ENCODE peak calls at places on chromosomes 11 and 22, in nine cellular contexts. P is activated effector memory CD4-positive, alpha-beta T cell treated with anti-CD3 and anti-CD28 coated beads, Interleukin-2, amount 50 U/mL, for 16 hours; O is GM20000; H is sigmoid colon; Z is NCI-H460; N is T follicular helper cell; T is PC-3; X is fibroblast of the aortic adventitia; D is lower leg skin. I is an unnamed sample.
A peak's percentile ranks its signal among the peaks of the same experiment; 100 is the strongest.

GRCh38 chr22:45970709-45971388 is 6.1 kb downstream of the WNT7B start:
- DNase-seq in N (no peak), H (no peak), O (no peak), P (no peak), Z (no peak), D (no peak), X (no peak), T (no peak), I (peak; percentile 32)

GRCh38 chr11:61020706-61021235 is 49.3 kb downstream of the CD6 start:
- DNase-seq in D (no peak), P (peak; percentile 63), H (no peak), Z (no peak), N (no peak), O (no peak), T (no peak), X (no peak), I (no peak)

GRCh38 chr11:83156150-83156995 is 558 bp upstream of the PCF11 start:
- DNase-seq in N (peak; percentile 98), P (peak; percentile 98), T (peak; percentile 100), O (no peak), Z (peak; percentile 99), X (peak; percentile 100), H (peak; percentile 100), D (peak; percentile 100), I (peak; percentile 100)

GRCh38 chr22:41147722-41148121 is 55.3 kb downstream of the EP300 start:
- DNase-seq in P (no peak), Z (no peak), N (no peak), D (no peak), O (no peak), X (no peak), H (no peak), T (no peak), I (no peak)

GRCh38 chr11:118536726-118537125 is 5.7 kb downstream of the TMEM25 start:
- DNase-seq in X (no peak), T (no peak), P (no peak), D (no peak), H (no peak), N (no peak), O (no peak), Z (no peak), I (no peak)

GRCh38 chr11:111846063-111846462 is 25.3 kb downstream of the ALG9 start:
- DNase-seq in X (peak; percentile 27), D (no peak), N (no peak), P (no peak), O (no peak), Z (no peak), T (peak; percentile 87), H (no peak), I (peak; percentile 54)

GRCh38 chr11:104570088-104570701 is 328.1 kb downstream of the CASP12 start:
- DNase-seq in D (no peak), T (peak; percentile 84), H (no peak), N (no peak), Z (no peak), P (no peak), O (no peak), X (peak; percentile 37), I (no peak)

GRCh38 chr11:69406060-69406459 is 75.4 kb upstream of the LINC01488 start:
- DNase-seq in D (no peak), H (no peak), O (no peak), T (no peak), Z (no peak), X (no peak), P (no peak), N (no peak), I (no peak)

GRCh38 chr11:19703211-19703610 is 9.4 kb upstream of the NAV2 start:
- DNase-seq in H (peak; percentile 87), X (no peak), N (no peak), O (no peak), T (no peak), D (no peak), P (no peak), Z (no peak), I (no peak)

GRCh38 chr11:66192181-66192888 is 76.1 kb upstream of the RAB1B start:
- DNase-seq in H (no peak), N (no peak), X (peak; percentile 16), O (no peak), D (no peak), Z (no peak), T (no peak), P (no peak), I (peak; percentile 12)

GRCh38 chr11:9070740-9071476 is 20.5 kb downstream of the SCUBE2 start:
- DNase-seq in P (no peak), Z (no peak), T (no peak), X (no peak), H (no peak), O (no peak), N (no peak), D (no peak), I (no peak)

GRCh38 chr11:113874920-113875413 is 405 bp downstream of the USP28 start:
- DNase-seq in X (peak; percentile 33), H (no peak), P (no peak), Z (no peak), N (no peak), D (no peak), O (no peak), T (peak; percentile 34), I (peak; percentile 27)